ENCODE peak calls at places on chromosome 14, in ten cellular contexts. E is suprapubic skin; Z is endothelial cell of umbilical vein; V is CD4-positive, CD25-positive, alpha-beta regulatory T cell; S is stomach; L is heart right ventricle; U is fibroblast of lung; T is CD8-positive, alpha-beta memory T cell; G is endodermal cell; Q is GM23248. R is an unnamed sample. For H3K4me1, the result is how much of the 10 kb centered on the place peaks cover.

GRCh38 chr14:91004987-91005386 is 55.5 kb downstream of the RPS6KA5 start:
- DNase-seq in L (no peak), E (no peak), V (no peak), Q (no peak), U (no peak), G (no peak), S (no peak), Z (no peak), T (no peak), R (no peak)

GRCh38 chr14:61761959-61762786 is at the start of gene SNAPC1:
- DNase-seq in S (peak), L (peak), G (peak), E (peak), Q (peak), Z (peak), T (peak), V (peak), U (peak), R (peak)

GRCh38 chr14:105533391-105533790 is 7.0 kb downstream of the TMEM121 start:
- DNase-seq in Z (no peak), E (no peak), Q (no peak), G (no peak), U (no peak), T (no peak), S (no peak), V (no peak), L (no peak), R (no peak)

GRCh38 chr14:36281309-36281708 is 39.1 kb downstream of the MBIP start:
- DNase-seq in G (peak), V (no peak), E (no peak), S (no peak), U (no peak), L (no peak), Q (no peak), T (no peak), Z (no peak), R (peak)

GRCh38 chr14:52313903-52314481 is at the start of gene PTGER2:
- DNase-seq in E (peak), V (peak), Q (peak), U (peak), G (peak), S (peak), T (peak), Z (peak), L (peak), R (peak)

GRCh38 chr14:34436960-34437728 is 24.9 kb downstream of the SPTSSA start:
- DNase-seq in Q (no peak), L (no peak), U (peak), V (no peak), Z (no peak), E (no peak), G (no peak), S (no peak), T (no peak), R (no peak)

GRCh38 chr14:58299665-58300202 is 1.4 kb downstream of the ARID4A start:
- DNase-seq in L (no peak), Q (peak), G (no peak), V (no peak), Z (peak), E (no peak), U (no peak), S (no peak), T (no peak), R (peak)

GRCh38 chr14:102944448-102945330 is 22.2 kb downstream of the AMN start:
- DNase-seq in S (no peak), U (no peak), E (no peak), L (no peak), T (no peak), V (no peak), Q (no peak), G (no peak), Z (no peak), R (no peak)

GRCh38 chr14:50363734-50364113 is 33.0 kb downstream of the CDKL1 start:
- DNase-seq in U (peak), V (peak), G (no peak), S (no peak), L (no peak), E (no peak), Z (peak), Q (peak), T (peak), R (peak)

GRCh38 chr14:75577724-75578098 is 709 bp upstream of the FLVCR2 start:
- DNase-seq in L (peak), S (peak), Q (peak), U (peak), T (peak), G (peak), E (peak), Z (peak), V (peak), R (peak)

GRCh38 chr14:67461341-67461985 is 27.1 kb downstream of the TMEM229B start:
- DNase-seq in S (no peak), L (no peak), G (peak), Q (peak), U (no peak), E (no peak), T (no peak), Z (no peak), V (no peak), R (no peak)

GRCh38 chr14:95417492-95417891 is 97.8 kb upstream of the CLMN start:
- DNase-seq in T (no peak), S (no peak), L (no peak), V (no peak), Q (no peak), U (no peak), G (no peak), E (no peak), Z (no peak), R (no peak)

GRCh38 chr14:60722163-60722835 is 1.9 kb downstream of the SIX4 start:
- DNase-seq in G (peak), T (peak), E (peak), V (no peak), Q (peak), S (peak), L (peak), U (peak), Z (peak), R (peak)

GRCh38 chr14:104794099-104794498 is 1.4 kb downstream of the AKT1 start:
- DNase-seq in U (peak), V (no peak), Z (peak), Q (peak), E (no peak), S (peak), T (peak), L (peak), G (peak), R (peak)

GRCh38 chr14:74952697-74953484 is 2.5 kb downstream of the PGF start:
- DNase-seq in S (no peak), U (peak), L (no peak), V (no peak), T (no peak), E (no peak), Q (no peak), G (no peak), Z (no peak), R (no peak)

GRCh38 chr14:102777711-102778615 is 714 bp downstream of the TRAF3 start:
- DNase-seq in S (no peak), E (no peak), U (peak), Q (peak), V (peak), Z (no peak), G (peak), L (peak), T (peak), R (no peak)

GRCh38 chr14:52835122-52835903 is 43.9 kb upstream of the GNPNAT1 start:
- DNase-seq in E (no peak), V (no peak), Q (peak), U (peak), T (no peak), S (no peak), L (no peak), G (peak), Z (no peak), R (peak)

GRCh38 chr14:101953151-101953550 is 11.2 kb upstream of the DYNC1H1 start:
- DNase-seq in E (no peak), Z (no peak), S (no peak), L (no peak), T (no peak), V (no peak), G (no peak), Q (no peak), U (no peak), R (no peak)

GRCh38 chr14:104091927-104092771 is 6.6 kb downstream of the ASPG start:
- DNase-seq in T (no peak), V (no peak), G (peak), E (no peak), L (no peak), S (no peak), Z (no peak), U (no peak), Q (no peak), R (no peak)

GRCh38 chr14:57189070-57189469 is 79.6 kb downstream of the EXOC5 start:
- DNase-seq in Z (no peak), G (no peak), Q (peak), U (peak), E (no peak), S (no peak), T (no peak), L (no peak), V (no peak), R (peak)

GRCh38 chr14:38838049-38838978 is 264.7 kb downstream of the SEC23A start:
- DNase-seq in G (no peak), U (no peak), S (no peak), V (no peak), E (no peak), Z (no peak), Q (no peak), T (no peak), L (no peak), R (no peak)

GRCh38 chr14:33909380-33910084 is 41.3 kb downstream of the EGLN3 start:
- DNase-seq in U (no peak), V (no peak), T (no peak), L (no peak), Q (no peak), Z (no peak), G (no peak), S (no peak), E (no peak), R (no peak)

GRCh38 chr14:95953111-95953724 is 76.6 kb downstream of the TUNAR start:
- DNase-seq in L (no peak), U (no peak), Z (no peak), Q (peak), E (no peak), S (no peak), T (no peak), V (no peak), G (peak), R (peak)

GRCh38 chr14:104262515-104263514 is 124.4 kb downstream of the KIF26A start:
- DNase-seq in T (no peak), S (peak), V (no peak), Z (no peak), G (no peak), Q (no peak), L (no peak), E (no peak), U (no peak), R (no peak)

GRCh38 chr14:65203574-65203973 is 101.3 kb upstream of the MAX start:
- DNase-seq in T (no peak), L (no peak), U (no peak), S (no peak), Q (no peak), Z (no peak), V (no peak), G (no peak), E (no peak), R (no peak)

GRCh38 chr14:85534435-85534834 is 4.5 kb downstream of the FLRT2 start:
- DNase-seq in E (no peak), L (no peak), S (no peak), U (peak), V (no peak), Z (peak), Q (peak), T (no peak), G (peak), R (peak)

GRCh38 chr14:73491977-73492552 is 1.3 kb downstream of the RIOX1 start:
- DNase-seq in E (no peak), G (no peak), T (no peak), Q (no peak), Z (no peak), L (no peak), V (no peak), S (no peak), U (no peak), R (no peak)

GRCh38 chr14:93970589-93970966 is 5.8 kb downstream of the ASB2 start:
- DNase-seq in L (no peak), U (no peak), Q (peak), T (peak), S (peak), V (peak), G (no peak), E (no peak), Z (no peak), R (peak)
- H3K4me1 ChIP-seq in L (half or more), U (under half), Q (under half), T (under half), S (under half), V (under half), G (under half), E (under half), Z (under half), R (under half)

DNA sequence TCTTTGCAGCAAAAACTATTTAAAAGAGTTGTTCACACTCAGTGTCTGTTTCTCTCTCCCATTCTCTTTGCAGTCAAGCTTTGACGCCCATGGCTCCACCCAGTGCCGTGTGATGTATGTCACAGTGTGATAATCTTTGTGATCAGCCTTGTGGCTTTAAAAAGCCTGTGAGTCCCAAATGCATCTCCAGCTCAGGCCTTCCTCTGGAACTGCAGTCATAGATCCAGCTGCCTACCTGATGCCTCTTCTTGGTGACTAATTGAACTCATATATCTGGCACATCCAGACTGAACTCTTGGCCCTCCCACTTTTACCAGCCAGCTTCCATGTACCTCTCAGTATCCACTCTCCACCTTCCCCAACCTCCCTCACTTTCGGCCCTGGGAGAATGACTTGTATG is 182.8 kb upstream of the ARHGAP5 start:
- DNase-seq in G (no peak), V (no peak), S (no peak), L (no peak), Z (no peak), E (no peak), Q (peak), T (no peak), U (no peak), R (no peak)
- H3K4me1 ChIP-seq in G (under half), V (under half), S (under half), L (under half), Z (under half), E (under half), Q (under half), T (under half), U (under half), R (under half)

GRCh38 chr14:100032749-100033148 is 32.5 kb upstream of the EVL start:
- DNase-seq in L (no peak), Q (no peak), V (no peak), S (no peak), E (no peak), U (no peak), T (no peak), Z (no peak), G (no peak), R (no peak)
- H3K4me1 ChIP-seq in L (under half), Q (half or more), V (under half), S (under half), E (under half), U (under half), T (under half), Z (under half), G (under half), R (under half)

DNA sequence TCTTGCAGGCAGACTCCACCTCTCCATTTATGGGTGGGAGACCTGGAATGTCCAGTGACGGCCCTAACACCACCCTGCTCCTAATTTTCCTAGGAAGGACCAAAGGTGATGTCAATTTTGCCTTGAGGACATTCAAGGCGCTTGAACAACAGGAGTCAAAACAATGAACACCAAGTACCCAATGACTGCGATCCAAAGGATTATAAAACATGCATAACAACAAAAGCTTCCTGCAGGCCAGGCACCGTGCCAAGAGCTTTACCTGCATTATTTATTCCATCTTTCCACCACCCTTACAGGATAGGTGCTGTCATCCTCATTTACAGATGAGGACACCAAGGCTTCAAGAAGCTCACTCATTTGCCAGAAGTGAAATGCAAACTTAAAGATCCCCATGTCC is 15.2 kb upstream of the FOXN3 start:
- DNase-seq in V (no peak), E (no peak), L (no peak), S (no peak), U (no peak), T (no peak), G (no peak), Q (no peak), Z (no peak), R (no peak)
- H3K4me1 ChIP-seq in V (under half), E (under half), L (under half), S (under half), U (under half), T (under half), G (under half), Q (under half), Z (under half), R (under half)

DNA sequence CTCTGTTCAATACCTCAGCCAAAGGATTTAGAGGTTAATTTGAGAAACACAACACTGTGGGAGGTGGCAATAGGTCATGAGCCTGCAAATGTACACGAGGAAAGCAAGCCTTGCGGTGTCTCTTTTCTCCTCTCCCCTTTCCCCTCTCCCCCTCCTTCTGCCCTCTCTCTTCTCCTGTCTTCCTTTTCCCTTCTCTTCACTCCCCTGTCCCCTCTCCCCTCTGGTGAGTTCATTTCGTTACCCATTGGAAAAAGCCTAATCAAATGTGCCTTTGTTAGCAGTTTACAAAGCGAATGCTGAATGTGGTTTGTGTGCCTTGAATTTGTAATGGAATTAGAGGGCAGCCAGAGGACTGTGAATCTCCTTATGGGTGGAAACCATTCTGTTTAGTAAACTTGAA is 7.1 kb downstream of the CIPC start:
- DNase-seq in U (no peak), V (no peak), Z (no peak), T (no peak), G (no peak), Q (no peak), S (no peak), E (no peak), L (no peak), R (no peak)
- H3K4me1 ChIP-seq in U (under half), V (under half), Z (under half), T (under half), G (under half), Q (under half), S (half or more), E (half or more), L (half or more), R (under half)

GRCh38 chr14:68964300-68965093 is 14.6 kb downstream of the ACTN1 start:
- DNase-seq in T (no peak), E (no peak), G (peak), Q (no peak), L (no peak), V (no peak), S (no peak), U (peak), Z (no peak), R (no peak)
- H3K4me1 ChIP-seq in T (half or more), E (half or more), G (under half), Q (half or more), L (half or more), V (under half), S (half or more), U (half or more), Z (half or more), R (under half)

GRCh38 chr14:69663322-69663686 is 51.9 kb downstream of the SUSD6 start:
- DNase-seq in L (no peak), G (no peak), V (no peak), E (no peak), Q (peak), Z (no peak), T (no peak), S (no peak), U (no peak), R (no peak)
- H3K4me1 ChIP-seq in L (half or more), G (under half), V (half or more), E (half or more), Q (half or more), Z (under half), T (under half), S (half or more), U (under half), R (under half)

R was measured in A673.